ENCODE peak calls at places on chromosomes 2 and 18, in six cellular contexts. S, U, L, F, T and B are unnamed samples.

GRCh38 chr2:148527488-148528340 is 116.8 kb upstream of the EPC2 start:
- DNase-seq in S (no peak), L (no peak), U (no peak), F (no peak), T (no peak), B (no peak)

GRCh38 chr2:239855863-239856587 is 169.1 kb downstream of the NDUFA10 start:
- DNase-seq in F (no peak), U (no peak), T (no peak), S (no peak), L (no peak), B (no peak)

GRCh38 chr2:17800219-17800618 is 16.0 kb upstream of the MSGN1 start:
- DNase-seq in L (no peak), T (no peak), S (no peak), U (no peak), F (no peak), B (peak)

GRCh38 chr18:60385693-60386092 is 13.1 kb upstream of the MC4R start:
- DNase-seq in T (no peak), U (no peak), L (no peak), F (no peak), S (no peak), B (no peak)

GRCh38 chr18:35920623-35921022 is 51.9 kb upstream of the RMP24 start:
- DNase-seq in L (no peak), U (no peak), F (no peak), S (no peak), T (no peak), B (no peak)

GRCh38 chr2:26295511-26295910 is 50.4 kb upstream of the SELENOI start:
- DNase-seq in F (no peak), U (no peak), S (no peak), T (no peak), L (no peak), B (no peak)

GRCh38 chr2:196239622-196240587 is 68.5 kb upstream of the STK17B start:
- DNase-seq in F (no peak), U (no peak), T (no peak), L (no peak), S (peak), B (no peak)

GRCh38 chr2:186733414-186733813 is 39.6 kb downstream of the FAM171B start:
- DNase-seq in S (no peak), L (no peak), T (no peak), U (no peak), F (no peak), B (no peak)

GRCh38 chr2:60046529-60046928 is 506.9 kb downstream of the BCL11A start:
- DNase-seq in L (no peak), T (no peak), U (no peak), F (no peak), S (no peak), B (no peak)